ENCODE peak calls at places on chromosome 9, in six cellular contexts. One of them, this sample, is unnamed.

GRCh38 chr9:36959681-36960574 is 74.1 kb downstream of the PAX5 start:
- DNase-seq in A549: no peak
- DNase-seq in NCI-H1105 treated with DMSO at 0.1 percent for 48 hours: no peak
- DNase-seq in GDM1: no peak
- DNase-seq in stimulated activated CD8-positive, alpha-beta memory T cell treated with anti-CD3 and anti-CD28 coated beads, Interleukin-2, amount 100 ng/mL, for 1 hour: no peak
- DNase-seq in stomach: no peak
- DNase-seq in this sample: no peak

GRCh38 chr9:80410106-80410505 is 838.3 kb downstream of the TLE4 start:
- DNase-seq in A549: no peak
- DNase-seq in NCI-H1105 treated with DMSO at 0.1 percent for 48 hours: no peak
- DNase-seq in GDM1: no peak
- DNase-seq in stimulated activated CD8-positive, alpha-beta memory T cell treated with anti-CD3 and anti-CD28 coated beads, Interleukin-2, amount 100 ng/mL, for 1 hour: no peak
- DNase-seq in stomach: no peak
- DNase-seq in this sample: peak; percentile 19

GRCh38 chr9:110443146-110443877 is 105.6 kb upstream of the TXNDC8 start:
- DNase-seq in A549: peak; percentile 19
- DNase-seq in NCI-H1105 treated with DMSO at 0.1 percent for 48 hours: peak; percentile 71
- DNase-seq in GDM1: no peak
- DNase-seq in stimulated activated CD8-positive, alpha-beta memory T cell treated with anti-CD3 and anti-CD28 coated beads, Interleukin-2, amount 100 ng/mL, for 1 hour: no peak
- DNase-seq in stomach: no peak
- DNase-seq in this sample: peak; percentile 88

GRCh38 chr9:19127881-19128719 is 808 bp upstream of the PLIN2 start:
- DNase-seq in A549: peak; percentile 29
- DNase-seq in NCI-H1105 treated with DMSO at 0.1 percent for 48 hours: no peak
- DNase-seq in GDM1: no peak
- DNase-seq in stimulated activated CD8-positive, alpha-beta memory T cell treated with anti-CD3 and anti-CD28 coated beads, Interleukin-2, amount 100 ng/mL, for 1 hour: no peak
- DNase-seq in stomach: peak; percentile 27
- DNase-seq in this sample: peak; percentile 54

GRCh38 chr9:93577940-93578682 is 1.7 kb downstream of the PHF2 start:
- DNase-seq in A549: no peak
- DNase-seq in NCI-H1105 treated with DMSO at 0.1 percent for 48 hours: no peak
- DNase-seq in GDM1: no peak
- DNase-seq in stimulated activated CD8-positive, alpha-beta memory T cell treated with anti-CD3 and anti-CD28 coated beads, Interleukin-2, amount 100 ng/mL, for 1 hour: no peak
- DNase-seq in stomach: peak; percentile 26
- DNase-seq in this sample: peak; percentile 34

GRCh38 chr9:69036319-69036718 is 767 bp downstream of the FXN start:
- DNase-seq in A549: no peak
- DNase-seq in NCI-H1105 treated with DMSO at 0.1 percent for 48 hours: no peak
- DNase-seq in GDM1: no peak
- DNase-seq in stimulated activated CD8-positive, alpha-beta memory T cell treated with anti-CD3 and anti-CD28 coated beads, Interleukin-2, amount 100 ng/mL, for 1 hour: no peak
- DNase-seq in stomach: no peak
- DNase-seq in this sample: no peak

GRCh38 chr9:130895481-130896232 is 955 bp downstream of the QRFP start:
- DNase-seq in A549: no peak
- DNase-seq in NCI-H1105 treated with DMSO at 0.1 percent for 48 hours: no peak
- DNase-seq in GDM1: no peak
- DNase-seq in stimulated activated CD8-positive, alpha-beta memory T cell treated with anti-CD3 and anti-CD28 coated beads, Interleukin-2, amount 100 ng/mL, for 1 hour: no peak
- DNase-seq in stomach: no peak
- DNase-seq in this sample: no peak

GRCh38 chr9:130735566-130735965 is 42.0 kb downstream of the EXOSC2 start:
- DNase-seq in A549: no peak
- DNase-seq in NCI-H1105 treated with DMSO at 0.1 percent for 48 hours: no peak
- DNase-seq in GDM1: no peak
- DNase-seq in stimulated activated CD8-positive, alpha-beta memory T cell treated with anti-CD3 and anti-CD28 coated beads, Interleukin-2, amount 100 ng/mL, for 1 hour: no peak
- DNase-seq in stomach: no peak
- DNase-seq in this sample: no peak

GRCh38 chr9:129518074-129518473 is 102.8 kb downstream of the C9orf50 start:
- DNase-seq in A549: no peak
- DNase-seq in NCI-H1105 treated with DMSO at 0.1 percent for 48 hours: no peak
- DNase-seq in GDM1: no peak
- DNase-seq in stimulated activated CD8-positive, alpha-beta memory T cell treated with anti-CD3 and anti-CD28 coated beads, Interleukin-2, amount 100 ng/mL, for 1 hour: no peak
- DNase-seq in stomach: no peak
- DNase-seq in this sample: no peak

GRCh38 chr9:137325791-137326190 is 23.7 kb upstream of the NRARP start:
- DNase-seq in A549: no peak
- DNase-seq in NCI-H1105 treated with DMSO at 0.1 percent for 48 hours: no peak
- DNase-seq in GDM1: no peak
- DNase-seq in stimulated activated CD8-positive, alpha-beta memory T cell treated with anti-CD3 and anti-CD28 coated beads, Interleukin-2, amount 100 ng/mL, for 1 hour: no peak
- DNase-seq in stomach: no peak
- DNase-seq in this sample: no peak

GRCh38 chr9:129761901-129762359 is 9.1 kb upstream of the PTGES start:
- DNase-seq in A549: peak; percentile 85
- DNase-seq in NCI-H1105 treated with DMSO at 0.1 percent for 48 hours: no peak
- DNase-seq in GDM1: no peak
- DNase-seq in stimulated activated CD8-positive, alpha-beta memory T cell treated with anti-CD3 and anti-CD28 coated beads, Interleukin-2, amount 100 ng/mL, for 1 hour: no peak
- DNase-seq in stomach: no peak
- DNase-seq in this sample: peak; percentile 73

GRCh38 chr9:103364753-103365152 is 369.6 kb downstream of the CYLC2 start:
- DNase-seq in A549: peak; percentile 18
- DNase-seq in NCI-H1105 treated with DMSO at 0.1 percent for 48 hours: no peak
- DNase-seq in GDM1: no peak
- DNase-seq in stimulated activated CD8-positive, alpha-beta memory T cell treated with anti-CD3 and anti-CD28 coated beads, Interleukin-2, amount 100 ng/mL, for 1 hour: no peak
- DNase-seq in stomach: no peak
- DNase-seq in this sample: peak; percentile 55

GRCh38 chr9:21316032-21316842 is 11.1 kb upstream of the IFNA5 start:
- DNase-seq in A549: no peak
- DNase-seq in NCI-H1105 treated with DMSO at 0.1 percent for 48 hours: no peak
- DNase-seq in GDM1: no peak
- DNase-seq in stimulated activated CD8-positive, alpha-beta memory T cell treated with anti-CD3 and anti-CD28 coated beads, Interleukin-2, amount 100 ng/mL, for 1 hour: no peak
- DNase-seq in stomach: no peak
- DNase-seq in this sample: no peak

GRCh38 chr9:111759762-111760639 is 34.7 kb downstream of the SHOC1 start:
- DNase-seq in A549: peak; percentile 84
- DNase-seq in NCI-H1105 treated with DMSO at 0.1 percent for 48 hours: peak; percentile 63
- DNase-seq in GDM1: peak; percentile 39
- DNase-seq in stimulated activated CD8-positive, alpha-beta memory T cell treated with anti-CD3 and anti-CD28 coated beads, Interleukin-2, amount 100 ng/mL, for 1 hour: peak; percentile 4
- DNase-seq in stomach: peak; percentile 36
- DNase-seq in this sample: peak; percentile 90

GRCh38 chr9:88923653-88924284 is 67.5 kb upstream of the S1PR3 start:
- DNase-seq in A549: no peak
- DNase-seq in NCI-H1105 treated with DMSO at 0.1 percent for 48 hours: no peak
- DNase-seq in GDM1: no peak
- DNase-seq in stimulated activated CD8-positive, alpha-beta memory T cell treated with anti-CD3 and anti-CD28 coated beads, Interleukin-2, amount 100 ng/mL, for 1 hour: no peak
- DNase-seq in stomach: no peak
- DNase-seq in this sample: no peak

GRCh38 chr9:86741311-86742215 is 205.7 kb downstream of the GAS1 start:
- DNase-seq in A549: no peak
- DNase-seq in NCI-H1105 treated with DMSO at 0.1 percent for 48 hours: no peak
- DNase-seq in GDM1: no peak
- DNase-seq in stimulated activated CD8-positive, alpha-beta memory T cell treated with anti-CD3 and anti-CD28 coated beads, Interleukin-2, amount 100 ng/mL, for 1 hour: no peak
- DNase-seq in stomach: peak; percentile 36
- DNase-seq in this sample: peak; percentile 59

GRCh38 chr9:132042324-132042723 is 37.3 kb downstream of the MED27 start:
- DNase-seq in A549: peak; percentile 76
- DNase-seq in NCI-H1105 treated with DMSO at 0.1 percent for 48 hours: no peak
- DNase-seq in GDM1: peak; percentile 26
- DNase-seq in stimulated activated CD8-positive, alpha-beta memory T cell treated with anti-CD3 and anti-CD28 coated beads, Interleukin-2, amount 100 ng/mL, for 1 hour: no peak
- DNase-seq in stomach: no peak
- DNase-seq in this sample: peak; percentile 91

GRCh38 chr9:134710271-134710540 is 68.6 kb downstream of the COL5A1 start:
- DNase-seq in A549: no peak
- DNase-seq in NCI-H1105 treated with DMSO at 0.1 percent for 48 hours: no peak
- DNase-seq in GDM1: no peak
- DNase-seq in stimulated activated CD8-positive, alpha-beta memory T cell treated with anti-CD3 and anti-CD28 coated beads, Interleukin-2, amount 100 ng/mL, for 1 hour: no peak
- DNase-seq in stomach: no peak
- DNase-seq in this sample: no peak

GRCh38 chr9:134266418-134266817 is 59.8 kb upstream of the RXRA start:
- DNase-seq in A549: no peak
- DNase-seq in NCI-H1105 treated with DMSO at 0.1 percent for 48 hours: no peak
- DNase-seq in GDM1: no peak
- DNase-seq in stimulated activated CD8-positive, alpha-beta memory T cell treated with anti-CD3 and anti-CD28 coated beads, Interleukin-2, amount 100 ng/mL, for 1 hour: no peak
- DNase-seq in stomach: no peak
- DNase-seq in this sample: no peak

GRCh38 chr9:20253635-20254034 is 368.7 kb downstream of the MLLT3 start:
- DNase-seq in A549: no peak
- DNase-seq in NCI-H1105 treated with DMSO at 0.1 percent for 48 hours: no peak
- DNase-seq in GDM1: no peak
- DNase-seq in stimulated activated CD8-positive, alpha-beta memory T cell treated with anti-CD3 and anti-CD28 coated beads, Interleukin-2, amount 100 ng/mL, for 1 hour: no peak
- DNase-seq in stomach: no peak
- DNase-seq in this sample: no peak

GRCh38 chr9:111566234-111566633 is 33.2 kb downstream of the PTGR1 start:
- DNase-seq in A549: no peak
- DNase-seq in NCI-H1105 treated with DMSO at 0.1 percent for 48 hours: no peak
- DNase-seq in GDM1: no peak
- DNase-seq in stimulated activated CD8-positive, alpha-beta memory T cell treated with anti-CD3 and anti-CD28 coated beads, Interleukin-2, amount 100 ng/mL, for 1 hour: no peak
- DNase-seq in stomach: no peak
- DNase-seq in this sample: no peak

GRCh38 chr9:130986311-130986940 is 22.5 kb upstream of the LAMC3 start:
- DNase-seq in A549: no peak
- DNase-seq in NCI-H1105 treated with DMSO at 0.1 percent for 48 hours: no peak
- DNase-seq in GDM1: no peak
- DNase-seq in stimulated activated CD8-positive, alpha-beta memory T cell treated with anti-CD3 and anti-CD28 coated beads, Interleukin-2, amount 100 ng/mL, for 1 hour: no peak
- DNase-seq in stomach: no peak
- DNase-seq in this sample: no peak

GRCh38 chr9:95409650-95410426 is 92.3 kb upstream of the FANCC start:
- DNase-seq in A549: peak; percentile 21
- DNase-seq in NCI-H1105 treated with DMSO at 0.1 percent for 48 hours: no peak
- DNase-seq in GDM1: no peak
- DNase-seq in stimulated activated CD8-positive, alpha-beta memory T cell treated with anti-CD3 and anti-CD28 coated beads, Interleukin-2, amount 100 ng/mL, for 1 hour: no peak
- DNase-seq in stomach: no peak
- DNase-seq in this sample: peak; percentile 96

This sample was measured in adipocyte.